ENCODE peak calls at places on chromosomes 2 and 18, in eight cellular contexts. K is HCT116, C is esophagus squamous epithelium, L is adrenal gland, O is tibial nerve, N is A549, J is uterus, F is HepG2. Y is an unnamed sample. For H3K9me3 and H3K4me1, the result is how much of the 10 kb centered on the place peaks cover.

GRCh38 chr2:237691200-237691907 is 64.0 kb downstream of the LRRFIP1 start:
- DNase-seq in K (no peak), L (peak), C (no peak), N (peak), J (no peak), O (peak), F (no peak), Y (no peak)

GRCh38 chr18:59263566-59264135 is 9.6 kb downstream of the RAX start:
- DNase-seq in C (no peak), F (no peak), J (no peak), K (no peak), O (no peak), L (no peak), N (no peak), Y (no peak)

GRCh38 chr2:176454893-176455810 is 185.9 kb downstream of the MTX2 start:
- DNase-seq in N (peak), J (peak), F (peak), C (peak), K (peak), L (peak), O (peak), Y (peak)

GRCh38 chr18:58898427-58898826 is 33.8 kb downstream of the ZNF532 start:
- DNase-seq in L (no peak), N (no peak), O (no peak), F (no peak), C (no peak), J (no peak), K (no peak), Y (no peak)

GRCh38 chr2:126901459-126901858 is 2.8 kb downstream of the TEX51 start:
- DNase-seq in C (no peak), J (peak), O (no peak), N (no peak), F (no peak), L (no peak), K (no peak), Y (no peak)

GRCh38 chr2:29262681-29263260 is 147.6 kb downstream of the CLIP4 start:
- DNase-seq in C (no peak), L (no peak), O (no peak), K (no peak), F (no peak), N (no peak), J (no peak), Y (no peak)

GRCh38 chr2:36123995-36124394 is 231.6 kb upstream of the CRIM1 start:
- DNase-seq in L (no peak), N (no peak), K (no peak), C (no peak), J (no peak), F (no peak), O (no peak), Y (no peak)

GRCh38 chr2:178246696-178247095 is 52.4 kb downstream of the OSBPL6 start:
- DNase-seq in C (no peak), L (no peak), K (no peak), J (no peak), O (no peak), F (no peak), N (no peak), Y (no peak)

GRCh38 chr2:98875081-98875728 is 60.8 kb downstream of the CRACDL start:
- DNase-seq in L (no peak), F (no peak), N (no peak), O (no peak), K (no peak), C (no peak), J (no peak), Y (no peak)

GRCh38 chr2:62939735-62940491 is 110.7 kb upstream of the OTX1 start:
- DNase-seq in L (no peak), O (no peak), K (no peak), J (no peak), N (peak), C (no peak), F (no peak), Y (no peak)

GRCh38 chr2:127174176-127174575 is 45.9 kb downstream of the CYP27C1 start:
- DNase-seq in K (no peak), L (no peak), O (no peak), C (no peak), J (peak), F (no peak), N (peak), Y (no peak)

GRCh38 chr2:143901185-143901842 is 618.6 kb downstream of the ZEB2 start:
- DNase-seq in K (peak), F (no peak), N (peak), L (no peak), O (no peak), C (no peak), J (no peak), Y (no peak)

GRCh38 chr2:149720615-149721014 is 133.0 kb upstream of the MMADHC start:
- DNase-seq in J (no peak), C (no peak), K (no peak), F (no peak), L (no peak), O (no peak), N (no peak), Y (no peak)

GRCh38 chr2:226659416-226659815 is 140.2 kb downstream of the IRS1 start:
- DNase-seq in J (no peak), K (no peak), L (no peak), N (no peak), F (no peak), C (no peak), O (no peak), Y (no peak)

GRCh38 chr18:76466410-76466991 is 28.5 kb downstream of the ZNF516 start:
- DNase-seq in C (no peak), F (no peak), L (no peak), O (no peak), K (no peak), N (no peak), J (peak), Y (no peak)

GRCh38 chr2:98806266-98806697 is 75.3 kb upstream of the MGAT4A start:
- DNase-seq in K (no peak), C (no peak), N (no peak), F (no peak), J (no peak), L (peak), O (no peak), Y (peak)

GRCh38 chr2:211132586-211132985 is 576.2 kb downstream of the CPS1 start:
- DNase-seq in J (no peak), F (no peak), C (no peak), K (no peak), O (no peak), N (no peak), L (no peak), Y (no peak)

GRCh38 chr2:171703574-171704347 is 16.5 kb downstream of the DYNC1I2 start:
- DNase-seq in J (no peak), L (no peak), C (no peak), O (no peak), N (peak), K (peak), F (peak), Y (no peak)

GRCh38 chr2:96084006-96084857 is 32.1 kb downstream of the ADRA2B start:
- DNase-seq in N (no peak), L (peak), O (no peak), C (no peak), J (no peak), K (no peak), F (no peak), Y (no peak)

GRCh38 chr2:29841386-29842004 is 79.9 kb downstream of the ALK start:
- DNase-seq in F (peak), C (no peak), N (peak), J (no peak), L (peak), O (no peak), K (peak), Y (no peak)

GRCh38 chr2:63712748-63713147 is 124.0 kb downstream of the MDH1 start:
- DNase-seq in O (no peak), J (no peak), K (no peak), F (no peak), L (no peak), N (peak), C (no peak), Y (no peak)

GRCh38 chr2:200056105-200056504 is 100.7 kb downstream of the MAIP1 start:
- DNase-seq in L (no peak), C (no peak), J (no peak), F (no peak), K (no peak), O (no peak), N (no peak), Y (no peak)

GRCh38 chr2:219722276-219722883 is 95.0 kb downstream of the SLC4A3 start:
- DNase-seq in J (no peak), C (no peak), K (peak), O (no peak), N (no peak), F (peak), L (no peak), Y (no peak)

GRCh38 chr18:65704051-65704450 is 46.8 kb upstream of the CDH7 start:
- DNase-seq in C (no peak), O (no peak), L (no peak), K (no peak), J (no peak), N (no peak), F (no peak), Y (no peak)

GRCh38 chr2:1140389-1141003 is 189.8 kb downstream of the SNTG2 start:
- DNase-seq in N (peak), J (no peak), L (no peak), O (no peak), K (no peak), F (peak), C (no peak), Y (no peak)

GRCh38 chr2:15982285-15982967 is 42.1 kb downstream of the MYCN start:
- DNase-seq in L (no peak), O (no peak), C (no peak), K (no peak), F (no peak), N (no peak), J (no peak), Y (no peak)

GRCh38 chr2:68206779-68207178 is 45.6 kb downstream of the PPP3R1 start:
- DNase-seq in K (no peak), J (no peak), N (no peak), C (no peak), L (no peak), O (no peak), F (no peak), Y (no peak)

GRCh38 chr2:149187061-149187460 is 143.3 kb upstream of the LYPD6 start:
- DNase-seq in L (no peak), C (no peak), J (no peak), O (no peak), N (no peak), K (no peak), F (no peak), Y (no peak)

GRCh38 chr2:6352906-6353515 is 512.7 kb downstream of the CMPK2 start:
- DNase-seq in O (no peak), C (no peak), N (peak), J (no peak), L (peak), K (no peak), F (peak), Y (peak)

GRCh38 chr2:168201211-168201610 is 46.2 kb downstream of the STK39 start:
- DNase-seq in F (no peak), J (no peak), N (no peak), C (no peak), L (no peak), K (no peak), O (no peak), Y (no peak)
- TF ChIP-seq POLR2A in F (no peak), J (no peak), N (no peak), C (no peak), L (no peak), K (no peak), O (no peak), Y (no peak)

GRCh38 chr2:17422066-17422465 is 96.2 kb downstream of the RAD51AP2 start:
- DNase-seq in K (no peak), F (no peak), C (no peak), N (no peak), L (no peak), O (no peak), J (no peak), Y (no peak)
- H3K9me3 ChIP-seq in K (under half), F (under half), C (under half), N (under half), L (under half), O (under half), J (under half), Y (under half)

DNA sequence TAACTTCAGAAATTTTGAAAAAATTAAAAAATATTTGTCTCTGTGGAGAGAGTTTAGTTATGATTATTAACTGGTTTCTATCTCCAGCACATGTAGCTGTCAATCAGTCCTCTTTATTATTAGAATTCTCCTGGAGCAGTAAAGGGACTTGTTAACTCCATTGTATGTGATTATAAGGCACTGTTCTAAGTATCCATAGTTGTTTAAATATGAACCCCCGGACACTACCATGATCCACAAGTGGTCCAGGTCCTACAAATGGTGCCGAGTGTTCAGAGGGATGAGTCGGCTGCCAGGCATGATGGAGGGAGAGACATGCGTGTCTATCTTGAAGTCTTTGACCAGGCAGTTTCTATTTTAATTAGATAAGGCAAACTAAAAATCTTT is 486 bp downstream of the CHRNA1 start:
- DNase-seq in O (no peak), L (no peak), N (no peak), J (no peak), F (no peak), C (no peak), K (no peak), Y (no peak)
- H3K4me1 ChIP-seq in O (under half), L (under half), N (under half), J (under half), F (under half), C (under half), K (under half), Y (under half)

DNA sequence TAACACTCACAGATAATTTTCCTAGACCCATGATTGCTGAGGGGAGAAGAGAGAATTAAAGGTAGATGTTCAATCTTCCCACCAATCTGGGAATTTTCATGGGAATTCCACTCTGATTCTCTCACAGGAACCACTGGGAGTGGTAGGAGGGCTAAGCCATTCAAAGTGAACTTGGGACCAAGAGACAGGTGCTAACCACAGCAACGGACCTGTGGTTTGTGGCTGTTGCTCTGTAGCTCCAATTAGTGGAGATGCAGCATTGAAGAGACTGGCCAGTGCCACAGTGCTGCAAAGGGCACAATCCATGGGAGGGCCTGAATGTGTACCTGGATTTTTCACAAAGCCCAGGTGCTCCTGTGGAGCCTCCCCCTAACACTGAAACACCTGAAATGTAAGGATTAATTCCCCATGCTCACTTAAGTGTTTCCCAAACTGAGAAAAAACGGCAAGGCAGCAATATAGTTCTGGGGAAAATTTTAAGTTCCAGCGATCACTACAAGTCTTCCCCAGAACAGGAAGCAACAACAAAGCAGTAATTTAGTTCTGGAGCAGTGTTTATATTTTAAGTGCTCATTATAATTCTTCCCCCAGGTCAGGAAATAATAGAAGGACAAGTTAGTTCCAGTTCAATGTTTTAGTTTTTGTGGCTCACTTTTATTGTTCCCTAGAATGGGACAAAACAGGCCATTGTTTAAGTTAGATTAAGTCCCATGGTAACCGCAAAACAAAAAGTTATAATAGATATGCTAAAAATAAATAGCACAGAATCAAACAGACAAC is 1045.8 kb downstream of the CNTNAP5 start:
- DNase-seq in N (no peak), F (no peak), J (no peak), K (no peak), C (no peak), O (no peak), L (no peak), Y (no peak)
- TF ChIP-seq POLR2A in N (no peak), F (no peak), J (no peak), K (no peak), C (no peak), O (no peak), L (no peak), Y (no peak)

Y was measured in heart left ventricle.